ENCODE peak calls at places on chromosomes 12 and 14, in four cellular contexts. One of them, this sample, is unnamed.

GRCh38 chr12:123363743-123364531 is 710 bp downstream of the SBNO1 start:
- DNase-seq in islet precursor cell: peak; percentile 67
- DNase-seq in naive thymus-derived CD8-positive, alpha-beta T cell: peak; percentile 18
- DNase-seq in CD4-positive, alpha-beta T cell: no peak
- DNase-seq in this sample: peak; percentile 19

GRCh38 chr12:81170072-81170471 is 92.2 kb downstream of the ACSS3 start:
- DNase-seq in CD4-positive, alpha-beta T cell: no peak
- DNase-seq in islet precursor cell: no peak
- DNase-seq in naive thymus-derived CD8-positive, alpha-beta T cell: no peak
- DNase-seq in this sample: no peak

GRCh38 chr12:81800298-81801148 is 41.4 kb upstream of the PPFIA2 start:
- DNase-seq in CD4-positive, alpha-beta T cell: no peak
- DNase-seq in islet precursor cell: peak; percentile 78
- DNase-seq in naive thymus-derived CD8-positive, alpha-beta T cell: no peak
- DNase-seq in this sample: peak; percentile 2

GRCh38 chr12:64104376-64104775 is 117.7 kb downstream of the KICS2 start:
- DNase-seq in naive thymus-derived CD8-positive, alpha-beta T cell: no peak
- DNase-seq in islet precursor cell: peak; percentile 85
- DNase-seq in CD4-positive, alpha-beta T cell: no peak
- DNase-seq in this sample: no peak

GRCh38 chr12:106345739-106346138 is 11.8 kb upstream of the POLR3B start:
- DNase-seq in islet precursor cell: peak; percentile 91
- DNase-seq in CD4-positive, alpha-beta T cell: no peak
- DNase-seq in naive thymus-derived CD8-positive, alpha-beta T cell: no peak
- DNase-seq in this sample: peak; percentile 77

GRCh38 chr14:28101992-28102391 is 664.6 kb upstream of the FOXG1 start:
- DNase-seq in CD4-positive, alpha-beta T cell: no peak
- DNase-seq in islet precursor cell: no peak
- DNase-seq in naive thymus-derived CD8-positive, alpha-beta T cell: no peak
- DNase-seq in this sample: no peak

GRCh38 chr14:95533391-95533821 is 1.4 kb upstream of the GLRX5 start:
- DNase-seq in CD4-positive, alpha-beta T cell: no peak
- DNase-seq in islet precursor cell: no peak
- DNase-seq in naive thymus-derived CD8-positive, alpha-beta T cell: no peak
- DNase-seq in this sample: no peak

GRCh38 chr12:21971344-21971743 is 30.1 kb upstream of the ABCC9 start:
- DNase-seq in islet precursor cell: peak; percentile 61
- DNase-seq in CD4-positive, alpha-beta T cell: no peak
- DNase-seq in naive thymus-derived CD8-positive, alpha-beta T cell: no peak
- DNase-seq in this sample: no peak

GRCh38 chr12:19760611-19761010 is 321.3 kb downstream of the AEBP2 start:
- DNase-seq in naive thymus-derived CD8-positive, alpha-beta T cell: no peak
- DNase-seq in islet precursor cell: no peak
- DNase-seq in CD4-positive, alpha-beta T cell: no peak
- DNase-seq in this sample: no peak

GRCh38 chr14:63940387-63940786 is 87.6 kb downstream of the SYNE2 start:
- DNase-seq in CD4-positive, alpha-beta T cell: no peak
- DNase-seq in islet precursor cell: no peak
- DNase-seq in naive thymus-derived CD8-positive, alpha-beta T cell: peak; percentile 17
- DNase-seq in this sample: no peak

GRCh38 chr12:125773033-125773432 is 707.8 kb downstream of the AACS start:
- DNase-seq in islet precursor cell: peak; percentile 80
- DNase-seq in naive thymus-derived CD8-positive, alpha-beta T cell: no peak
- DNase-seq in CD4-positive, alpha-beta T cell: no peak
- DNase-seq in this sample: peak; percentile 26

GRCh38 chr12:114003286-114003685 is 37.2 kb upstream of the RBM19 start:
- DNase-seq in CD4-positive, alpha-beta T cell: no peak
- DNase-seq in naive thymus-derived CD8-positive, alpha-beta T cell: no peak
- DNase-seq in islet precursor cell: no peak
- DNase-seq in this sample: no peak

GRCh38 chr12:40336573-40337199 is 111.9 kb downstream of the LRRK2 start:
- DNase-seq in naive thymus-derived CD8-positive, alpha-beta T cell: no peak
- DNase-seq in islet precursor cell: no peak
- DNase-seq in CD4-positive, alpha-beta T cell: no peak
- DNase-seq in this sample: no peak

GRCh38 chr14:61472025-61472672 is 150.8 kb downstream of the PRKCH start:
- DNase-seq in naive thymus-derived CD8-positive, alpha-beta T cell: peak; percentile 33
- DNase-seq in islet precursor cell: no peak
- DNase-seq in CD4-positive, alpha-beta T cell: peak; percentile 36
- DNase-seq in this sample: no peak

GRCh38 chr12:62588916-62589315 is 122.3 kb downstream of the MON2 start:
- DNase-seq in islet precursor cell: no peak
- DNase-seq in naive thymus-derived CD8-positive, alpha-beta T cell: no peak
- DNase-seq in CD4-positive, alpha-beta T cell: no peak
- DNase-seq in this sample: no peak

GRCh38 chr14:89171168-89171567 is 245.9 kb downstream of the FOXN3 start:
- DNase-seq in islet precursor cell: no peak
- DNase-seq in naive thymus-derived CD8-positive, alpha-beta T cell: no peak
- DNase-seq in CD4-positive, alpha-beta T cell: no peak
- DNase-seq in this sample: no peak

GRCh38 chr12:69240625-69240984 is 1.2 kb downstream of the CPSF6 start:
- DNase-seq in CD4-positive, alpha-beta T cell: no peak
- DNase-seq in islet precursor cell: no peak
- DNase-seq in naive thymus-derived CD8-positive, alpha-beta T cell: peak; percentile 47
- DNase-seq in this sample: no peak

GRCh38 chr12:64039285-64039871 is 182.7 kb downstream of the KICS2 start:
- DNase-seq in islet precursor cell: no peak
- DNase-seq in CD4-positive, alpha-beta T cell: no peak
- DNase-seq in naive thymus-derived CD8-positive, alpha-beta T cell: no peak
- DNase-seq in this sample: no peak